ENCODE peak calls at places on chromosomes 5 and 9, in ten cellular contexts. P is T-helper 2 cell treated with Interferon-gamma antibody and Interleukin-4, amounts not matched to agents 5 μg/mL and 100 μg/mL, for 36 hours; F is psoas muscle; Q is ELR; G is NCI-H748 treated with DMSO at 0.1 percent for 48 hours; O is cardiac muscle cell; V is gastrocnemius medialis; E is stimulated activated CD4-positive, alpha-beta T cell treated with anti-CD3 and anti-CD28 coated beads, Interleukin-2, amount 100 ng/mL, for 4 hours; X is stomach; M is left ventricle myocardium inferior. N is an unnamed sample.

GRCh38 chr5:53944981-53945380 is 365.4 kb downstream of the ARL15 start:
- DNase-seq in P (no peak), F (no peak), Q (peak), G (no peak), O (peak), V (no peak), E (no peak), X (no peak), M (no peak), N (no peak)

GRCh38 chr5:177540438-177540837 is 13.9 kb downstream of the FAM193B start:
- DNase-seq in P (no peak), F (no peak), Q (no peak), G (no peak), O (no peak), V (no peak), E (no peak), X (no peak), M (no peak), N (no peak)

GRCh38 chr5:67770431-67771025 is 445.0 kb upstream of the PIK3R1 start:
- DNase-seq in P (peak), F (no peak), Q (no peak), G (no peak), O (peak), V (no peak), E (no peak), X (no peak), M (no peak), N (no peak)

GRCh38 chr5:79070002-79070567 is 518 bp downstream of the BHMT2 start:
- DNase-seq in P (no peak), F (peak), Q (peak), G (no peak), O (peak), V (no peak), E (no peak), X (no peak), M (peak), N (peak)

GRCh38 chr9:80052830-80053229 is 481.1 kb downstream of the TLE4 start:
- DNase-seq in P (no peak), F (no peak), Q (no peak), G (no peak), O (no peak), V (no peak), E (no peak), X (no peak), M (no peak), N (no peak)

GRCh38 chr5:171957591-171958251 is 48.7 kb downstream of the FBXW11 start:
- DNase-seq in P (peak), F (no peak), Q (no peak), G (no peak), O (no peak), V (no peak), E (no peak), X (no peak), M (no peak), N (peak)

GRCh38 chr5:163460562-163461176 is at the start of gene HMMR:
- DNase-seq in P (no peak), F (no peak), Q (peak), G (peak), O (peak), V (no peak), E (no peak), X (no peak), M (no peak), N (no peak)

GRCh38 chr9:91755761-91756638 is 194.0 kb downstream of the ROR2 start:
- DNase-seq in P (no peak), F (no peak), Q (no peak), G (no peak), O (no peak), V (no peak), E (no peak), X (no peak), M (no peak), N (no peak)

GRCh38 chr5:114123654-114124053 is 238.2 kb upstream of the KCNN2 start:
- DNase-seq in P (no peak), F (no peak), Q (no peak), G (no peak), O (no peak), V (no peak), E (no peak), X (no peak), M (no peak), N (no peak)

GRCh38 chr9:27471789-27472585 is 52.1 kb upstream of the IFNK start:
- DNase-seq in P (no peak), F (peak), Q (no peak), G (no peak), O (no peak), V (no peak), E (no peak), X (no peak), M (peak), N (no peak)

GRCh38 chr5:142780871-142781270 is 10.7 kb downstream of the ARHGAP26 start:
- DNase-seq in P (no peak), F (no peak), Q (no peak), G (no peak), O (no peak), V (no peak), E (no peak), X (no peak), M (peak), N (no peak)

GRCh38 chr9:120532475-120532874 is 47.5 kb downstream of the CDK5RAP2 start:
- DNase-seq in P (no peak), F (peak), Q (peak), G (no peak), O (peak), V (peak), E (no peak), X (peak), M (peak), N (no peak)

GRCh38 chr5:74810915-74811314 is 43.9 kb downstream of the NSA2 start:
- DNase-seq in P (no peak), F (no peak), Q (peak), G (no peak), O (no peak), V (no peak), E (no peak), X (no peak), M (no peak), N (no peak)

GRCh38 chr5:6096101-6096500 is 282.2 kb downstream of the MED10 start:
- DNase-seq in P (no peak), F (no peak), Q (no peak), G (no peak), O (no peak), V (no peak), E (no peak), X (no peak), M (no peak), N (no peak)

GRCh38 chr9:126989847-126990821 is 75.6 kb downstream of the RALGPS1 start:
- DNase-seq in P (no peak), F (peak), Q (no peak), G (no peak), O (peak), V (peak), E (no peak), X (no peak), M (peak), N (peak)

GRCh38 chr9:89442981-89443817 is 54.7 kb downstream of the SEMA4D start:
- DNase-seq in P (no peak), F (no peak), Q (no peak), G (no peak), O (peak), V (no peak), E (no peak), X (no peak), M (no peak), N (no peak)

GRCh38 chr5:106321242-106321641 is 1349.5 kb downstream of the EFNA5 start:
- DNase-seq in P (no peak), F (no peak), Q (peak), G (no peak), O (peak), V (no peak), E (no peak), X (no peak), M (no peak), N (no peak)

GRCh38 chr9:105054488-105054887 is 126.5 kb upstream of the ABCA1 start:
- DNase-seq in P (no peak), F (no peak), Q (peak), G (no peak), O (peak), V (no peak), E (no peak), X (no peak), M (no peak), N (no peak)

GRCh38 chr9:98359569-98359968 is 104.1 kb upstream of the TBC1D2 start:
- DNase-seq in P (no peak), F (no peak), Q (no peak), G (no peak), O (no peak), V (no peak), E (no peak), X (no peak), M (no peak), N (no peak)

GRCh38 chr5:65199988-65200668 is 281.6 kb downstream of the ADAMTS6 start:
- DNase-seq in P (no peak), F (no peak), Q (peak), G (no peak), O (peak), V (no peak), E (no peak), X (no peak), M (no peak), N (no peak)

GRCh38 chr5:78696637-78697036 is 48.1 kb upstream of the LHFPL2 start:
- DNase-seq in P (no peak), F (no peak), Q (peak), G (no peak), O (no peak), V (no peak), E (no peak), X (no peak), M (no peak), N (no peak)

GRCh38 chr9:110977259-110977709 is 61.0 kb downstream of the LPAR1 start:
- DNase-seq in P (no peak), F (no peak), Q (peak), G (no peak), O (peak), V (no peak), E (no peak), X (peak), M (no peak), N (no peak)

GRCh38 chr5:81601912-81602311 is 149.0 kb downstream of the SSBP2 start:
- DNase-seq in P (no peak), F (no peak), Q (peak), G (no peak), O (peak), V (no peak), E (no peak), X (no peak), M (no peak), N (no peak)

GRCh38 chr5:82418608-82418950 is 140.4 kb upstream of the RPS23 start:
- DNase-seq in P (no peak), F (no peak), Q (no peak), G (no peak), O (no peak), V (no peak), E (no peak), X (no peak), M (no peak), N (no peak)

GRCh38 chr5:132422720-132423442 is 53.4 kb downstream of the SLC22A5 start:
- DNase-seq in P (no peak), F (peak), Q (peak), G (no peak), O (no peak), V (peak), E (no peak), X (peak), M (peak), N (no peak)

GRCh38 chr5:55568629-55569512 is 34.1 kb upstream of the PLPP1 start:
- DNase-seq in P (no peak), F (no peak), Q (no peak), G (no peak), O (no peak), V (no peak), E (no peak), X (no peak), M (no peak), N (no peak)

GRCh38 chr5:36696059-36696673 is 89.8 kb downstream of the SLC1A3 start:
- DNase-seq in P (no peak), F (peak), Q (peak), G (peak), O (peak), V (peak), E (peak), X (peak), M (peak), N (peak)

GRCh38 chr9:98226516-98226915 is 28.9 kb downstream of the TBC1D2 start:
- DNase-seq in P (no peak), F (no peak), Q (peak), G (no peak), O (no peak), V (no peak), E (no peak), X (no peak), M (no peak), N (no peak)

GRCh38 chr9:133572821-133573361 is 36.3 kb downstream of the FAM163B start:
- DNase-seq in P (no peak), F (peak), Q (no peak), G (no peak), O (peak), V (no peak), E (no peak), X (peak), M (peak), N (no peak)

GRCh38 chr5:133460172-133460758 is 152.1 kb downstream of the FSTL4 start:
- DNase-seq in P (peak), F (no peak), Q (peak), G (no peak), O (peak), V (no peak), E (no peak), X (no peak), M (no peak), N (no peak)

GRCh38 chr5:155936520-155937406 is 390.2 kb upstream of the SGCD start:
- DNase-seq in P (no peak), F (no peak), Q (no peak), G (no peak), O (no peak), V (no peak), E (no peak), X (no peak), M (no peak), N (no peak)

GRCh38 chr5:126947146-126948010 is 83.0 kb downstream of the MARCHF3 start:
- DNase-seq in P (no peak), F (no peak), Q (no peak), G (no peak), O (no peak), V (no peak), E (no peak), X (no peak), M (no peak), N (no peak)

GRCh38 chr9:134936762-134937555 is 19.2 kb upstream of the FCN1 start:
- DNase-seq in P (no peak), F (peak), Q (no peak), G (no peak), O (no peak), V (no peak), E (no peak), X (no peak), M (no peak), N (no peak)

GRCh38 chr5:131766689-131767088 is 30.1 kb downstream of the FNIP1 start:
- DNase-seq in P (no peak), F (no peak), Q (no peak), G (no peak), O (peak), V (no peak), E (no peak), X (no peak), M (no peak), N (no peak)

GRCh38 chr9:133320421-133320881 is 15.5 kb downstream of the SURF6 start:
- DNase-seq in P (no peak), F (no peak), Q (no peak), G (no peak), O (no peak), V (no peak), E (no peak), X (no peak), M (no peak), N (no peak)

GRCh38 chr9:33133186-33133585 is 34.0 kb downstream of the B4GALT1 start:
- DNase-seq in P (no peak), F (peak), Q (no peak), G (no peak), O (no peak), V (no peak), E (no peak), X (no peak), M (no peak), N (no peak)

GRCh38 chr9:26811106-26811505 is 81.5 kb downstream of the CAAP1 start:
- DNase-seq in P (no peak), F (no peak), Q (peak), G (no peak), O (no peak), V (no peak), E (no peak), X (no peak), M (no peak), N (no peak)